ENCODE peak calls at places on chromosomes 1 and 21, in five cellular contexts. One of them, this sample, is unnamed.

GRCh38 chr1:182217071-182217470 is 155.6 kb upstream of the ZNF648 start:
- DNase-seq in WTC11: no peak
- DNase-seq in T-helper 17 cell: no peak
- DNase-seq in T1000: no peak
- DNase-seq in cardiac muscle cell: no peak
- DNase-seq in this sample: no peak

GRCh38 chr1:9449976-9450696 is 89.1 kb upstream of the SLC25A33 start:
- DNase-seq in T1000: no peak
- DNase-seq in WTC11: no peak
- DNase-seq in cardiac muscle cell: no peak
- DNase-seq in T-helper 17 cell: no peak
- DNase-seq in this sample: no peak

GRCh38 chr1:163054056-163054706 is 15.0 kb upstream of the RGS4 start:
- DNase-seq in cardiac muscle cell: peak
- DNase-seq in T-helper 17 cell: no peak
- DNase-seq in WTC11: no peak
- DNase-seq in T1000: no peak
- DNase-seq in this sample: peak

GRCh38 chr21:28216976-28217523 is 775.6 kb downstream of the LTN1 start:
- DNase-seq in T-helper 17 cell: no peak
- DNase-seq in cardiac muscle cell: no peak
- DNase-seq in T1000: no peak
- DNase-seq in WTC11: no peak
- DNase-seq in this sample: no peak

GRCh38 chr1:92958203-92958970 is 2.9 kb downstream of the DIPK1A start:
- DNase-seq in cardiac muscle cell: no peak
- DNase-seq in T1000: no peak
- DNase-seq in T-helper 17 cell: no peak
- DNase-seq in WTC11: no peak
- DNase-seq in this sample: no peak

GRCh38 chr1:9877962-9878361 is 32.1 kb downstream of the CTNNBIP1 start:
- DNase-seq in T-helper 17 cell: no peak
- DNase-seq in cardiac muscle cell: no peak
- DNase-seq in WTC11: no peak
- DNase-seq in T1000: no peak
- DNase-seq in this sample: no peak

GRCh38 chr1:102852583-102852982 is 255.7 kb downstream of the COL11A1 start:
- DNase-seq in T-helper 17 cell: no peak
- DNase-seq in WTC11: no peak
- DNase-seq in cardiac muscle cell: no peak
- DNase-seq in T1000: no peak
- DNase-seq in this sample: no peak

GRCh38 chr1:164709541-164710287 is 150.7 kb downstream of the PBX1 start:
- DNase-seq in cardiac muscle cell: no peak
- DNase-seq in T-helper 17 cell: no peak
- DNase-seq in T1000: no peak
- DNase-seq in WTC11: no peak
- DNase-seq in this sample: no peak

GRCh38 chr1:918843-919242 is 4.9 kb upstream of the SAMD11 start:
- DNase-seq in T-helper 17 cell: no peak
- DNase-seq in cardiac muscle cell: no peak
- DNase-seq in T1000: no peak
- DNase-seq in WTC11: no peak
- DNase-seq in this sample: peak

GRCh38 chr21:46637952-46638746 is 2.7 kb downstream of the PRMT2 start:
- DNase-seq in T1000: no peak
- DNase-seq in cardiac muscle cell: no peak
- DNase-seq in WTC11: no peak
- DNase-seq in T-helper 17 cell: no peak
- DNase-seq in this sample: no peak

GRCh38 chr1:235919127-235919796 is 52.6 kb upstream of the LYST start:
- DNase-seq in T-helper 17 cell: no peak
- DNase-seq in cardiac muscle cell: no peak
- DNase-seq in WTC11: no peak
- DNase-seq in T1000: no peak
- DNase-seq in this sample: no peak

GRCh38 chr21:42026072-42026415 is 15.9 kb upstream of the ZBTB21 start:
- DNase-seq in T-helper 17 cell: no peak
- DNase-seq in WTC11: no peak
- DNase-seq in T1000: no peak
- DNase-seq in cardiac muscle cell: no peak
- DNase-seq in this sample: no peak

GRCh38 chr1:16607433-16607851 is 5.9 kb downstream of the NBPF1 start:
- DNase-seq in cardiac muscle cell: no peak
- DNase-seq in T1000: no peak
- DNase-seq in T-helper 17 cell: no peak
- DNase-seq in WTC11: no peak
- DNase-seq in this sample: no peak

GRCh38 chr1:39165049-39165448 is 39.4 kb upstream of the MACF1 start:
- DNase-seq in cardiac muscle cell: peak
- DNase-seq in WTC11: no peak
- DNase-seq in T-helper 17 cell: no peak
- DNase-seq in T1000: no peak
- DNase-seq in this sample: no peak

GRCh38 chr1:101291562-101292035 is 54.8 kb downstream of the S1PR1 start:
- DNase-seq in cardiac muscle cell: peak
- DNase-seq in WTC11: no peak
- DNase-seq in T-helper 17 cell: no peak
- DNase-seq in T1000: peak
- DNase-seq in this sample: no peak

GRCh38 chr1:62515055-62515454 is 78.2 kb downstream of the USP1 start:
- DNase-seq in T1000: no peak
- DNase-seq in cardiac muscle cell: no peak
- DNase-seq in T-helper 17 cell: no peak
- DNase-seq in WTC11: no peak
- DNase-seq in this sample: no peak

GRCh38 chr1:13543927-13544556 is 30.2 kb upstream of the LRRC38 start:
- DNase-seq in cardiac muscle cell: peak
- DNase-seq in T1000: no peak
- DNase-seq in T-helper 17 cell: no peak
- DNase-seq in WTC11: peak
- DNase-seq in this sample: no peak